ENCODE peak calls at places on chromosomes 5 and 9, in five cellular contexts. A is myocyte; E is effector CD4-positive, alpha-beta T cell; U is bronchial epithelial cell; B is mesenteric fat pad. W is an unnamed sample.

GRCh38 chr9:14315754-14316573 is 2.0 kb upstream of the NFIB start:
- DNase-seq in A (no peak), E (no peak), U (peak), B (no peak), W (peak)

GRCh38 chr5:77641397-77641943 is 3.0 kb upstream of the OTP start:
- DNase-seq in A (no peak), E (no peak), U (no peak), B (no peak), W (peak)

GRCh38 chr9:3949744-3950143 is 350.1 kb downstream of the GLIS3 start:
- DNase-seq in A (no peak), E (no peak), U (no peak), B (no peak), W (no peak)

GRCh38 chr5:83760579-83760978 is 39.9 kb upstream of the HAPLN1 start:
- DNase-seq in A (no peak), E (no peak), U (no peak), B (no peak), W (no peak)

GRCh38 chr9:36142510-36143161 is 6.1 kb downstream of the GLIPR2 start:
- DNase-seq in A (no peak), E (no peak), U (no peak), B (no peak), W (no peak)

GRCh38 chr9:35553670-35554543 is 51.2 kb upstream of the TESK1 start:
- DNase-seq in A (peak), E (no peak), U (peak), B (no peak), W (peak)

GRCh38 chr9:114355821-114356220 is 26.2 kb downstream of the ORM2 start:
- DNase-seq in A (no peak), E (no peak), U (no peak), B (no peak), W (no peak)

GRCh38 chr5:79853003-79853402 is 138.1 kb downstream of the MTX3 start:
- DNase-seq in A (no peak), E (no peak), U (no peak), B (no peak), W (no peak)

GRCh38 chr5:169656125-169656990 is 19.3 kb downstream of the DOCK2 start:
- DNase-seq in A (no peak), E (no peak), U (peak), B (no peak), W (no peak)

GRCh38 chr9:22147818-22148573 is 138.9 kb upstream of the CDKN2B start:
- DNase-seq in A (peak), E (no peak), U (peak), B (no peak), W (no peak)

GRCh38 chr5:74638776-74639537 is 1.6 kb downstream of the ENC1 start:
- DNase-seq in A (no peak), E (no peak), U (peak), B (no peak), W (peak)